ENCODE peak calls at places on chromosomes 7 and 10, in five cellular contexts. R is Karpas-422, F is frontal cortex, B is IMR-90, D is AG20443. K is an unnamed sample.
A peak's percentile ranks its signal among the peaks of the same experiment; 100 is the strongest.

GRCh38 chr7:90472805-90473540 is 3.5 kb downstream of the PTTG1IP2 start:
- DNase-seq in F (no peak), D (no peak), B (no peak), R (no peak), K (no peak)

GRCh38 chr7:74373536-74373935 is 80.2 kb upstream of the GTF2IRD1 start:
- DNase-seq in B (no peak), F (no peak), D (no peak), R (no peak), K (no peak)

GRCh38 chr10:4034907-4035581 is 250.0 kb upstream of the KLF6 start:
- DNase-seq in R (no peak), D (peak; percentile 60), F (no peak), B (peak; percentile 41), K (no peak)

GRCh38 chr10:50362547-50363125 is 111.3 kb upstream of the ASAH2 start:
- DNase-seq in F (no peak), B (peak; percentile 14), D (no peak), R (peak; percentile 75), K (no peak)

GRCh38 chr7:117019786-117020604 is 66.7 kb downstream of the ST7 start:
- DNase-seq in B (peak; percentile 97), R (no peak), F (peak; percentile 35), D (peak; percentile 87), K (peak; percentile 91)

GRCh38 chr10:97574374-97575100 is 2.0 kb downstream of the ANKRD2 start:
- DNase-seq in D (peak; percentile 78), F (no peak), B (peak; percentile 42), R (no peak), K (peak; percentile 89)

GRCh38 chr7:127629268-127629854 is 11.4 kb upstream of the PAX4 start:
- DNase-seq in F (no peak), R (peak; percentile 80), B (no peak), D (peak; percentile 32), K (no peak)

GRCh38 chr7:87599336-87599735 is 1.3 kb downstream of the ABCB1 start:
- DNase-seq in B (no peak), R (peak; percentile 55), D (no peak), F (no peak), K (peak; percentile 1)

GRCh38 chr7:155569681-155570080 is 23.3 kb upstream of the CNPY1 start:
- DNase-seq in R (no peak), D (no peak), F (no peak), B (no peak), K (no peak)

GRCh38 chr10:62268027-62268398 is 631 bp downstream of the RTKN2 start:
- DNase-seq in R (no peak), B (no peak), D (peak; percentile 7), F (peak; percentile 7), K (no peak)